ENCODE peak calls at places on chromosomes 7 and 10, in five cellular contexts. J, E, B, G and S are unnamed samples.

GRCh38 chr10:33805831-33806230 is 471.4 kb upstream of the NRP1 start:
- DNase-seq in J (no peak), G (no peak), B (no peak), E (no peak), S (no peak)

GRCh38 chr7:40584667-40585433 is 450.0 kb downstream of the SUGCT start:
- DNase-seq in J (no peak), B (no peak), E (no peak), G (no peak), S (no peak)

GRCh38 chr7:27774717-27775328 is 34.9 kb downstream of the TAX1BP1 start:
- DNase-seq in E (no peak), J (no peak), G (peak; percentile 54), B (no peak), S (no peak)

GRCh38 chr10:126208736-126209317 is 179.4 kb downstream of the ADAM12 start:
- DNase-seq in J (no peak), G (no peak), B (no peak), E (no peak), S (no peak)

GRCh38 chr7:36084485-36085091 is 68.5 kb upstream of the EEPD1 start:
- DNase-seq in G (no peak), B (no peak), J (peak; percentile 68), E (no peak), S (no peak)

GRCh38 chr10:122348512-122348911 is 26.0 kb upstream of the PLEKHA1 start:
- DNase-seq in E (no peak), G (peak; percentile 32), B (no peak), J (no peak), S (no peak)

GRCh38 chr10:17910144-17910789 is 41.5 kb upstream of the SLC39A12 start:
- DNase-seq in G (peak; percentile 51), E (no peak), B (peak; percentile 26), J (no peak), S (no peak)

GRCh38 chr10:7432884-7433726 is 22.3 kb upstream of the SFMBT2 start:
- DNase-seq in G (no peak), J (no peak), E (no peak), B (no peak), S (no peak)

GRCh38 chr10:59181668-59182067 is 5.2 kb downstream of the PHYHIPL start:
- DNase-seq in B (peak; percentile 34), J (no peak), E (no peak), G (peak; percentile 39), S (no peak)

GRCh38 chr10:22722770-22723169 is 8.4 kb upstream of the PIP4K2A start:
- DNase-seq in B (no peak), E (no peak), J (no peak), G (no peak), S (no peak)

GRCh38 chr10:121436630-121437311 is 161.5 kb downstream of the FGFR2 start:
- DNase-seq in G (no peak), B (no peak), E (no peak), J (no peak), S (no peak)

GRCh38 chr10:12348870-12349627 is at the start of gene CAMK1D:
- DNase-seq in E (peak; percentile 85), J (peak; percentile 97), G (no peak), B (peak; percentile 90), S (peak; percentile 91)